ENCODE peak calls at places on chromosomes 3 and 15, in ten cellular contexts. S, R, Y, O, P, V, I, F, N and H are unnamed samples.

GRCh38 chr3:187520027-187520945 is 149.9 kb downstream of the SST start:
- DNase-seq in S (no peak), R (no peak), Y (peak), O (peak), P (no peak), V (peak), I (peak), F (no peak), N (no peak), H (no peak)

GRCh38 chr15:31128919-31129768 is 27.6 kb upstream of the TRPM1 start:
- DNase-seq in S (peak), R (peak), Y (peak), O (peak), P (peak), V (peak), I (peak), F (peak), N (peak), H (peak)

GRCh38 chr15:81331600-81331999 is 7.7 kb upstream of the STARD5 start:
- DNase-seq in S (no peak), R (no peak), Y (no peak), O (no peak), P (no peak), V (no peak), I (no peak), F (no peak), N (no peak), H (no peak)

GRCh38 chr3:149900322-149900721 is 70.4 kb downstream of the PFN2 start:
- DNase-seq in S (no peak), R (no peak), Y (no peak), O (no peak), P (no peak), V (no peak), I (no peak), F (no peak), N (no peak), H (no peak)

GRCh38 chr15:63287109-63287508 is 9.7 kb downstream of the APH1B start:
- DNase-seq in S (peak), R (peak), Y (no peak), O (no peak), P (no peak), V (peak), I (peak), F (peak), N (no peak), H (no peak)

GRCh38 chr15:91067026-91067425 is 33.0 kb upstream of the SV2B start:
- DNase-seq in S (peak), R (peak), Y (no peak), O (no peak), P (no peak), V (no peak), I (peak), F (peak), N (no peak), H (no peak)

GRCh38 chr3:40116478-40117162 is 192.9 kb upstream of the EIF1B start:
- DNase-seq in S (peak), R (peak), Y (no peak), O (no peak), P (no peak), V (peak), I (peak), F (peak), N (no peak), H (peak)

GRCh38 chr3:45832691-45833090 is 9.2 kb downstream of the LZTFL1 start:
- DNase-seq in S (peak), R (peak), Y (no peak), O (no peak), P (no peak), V (peak), I (peak), F (peak), N (no peak), H (no peak)

GRCh38 chr3:87771338-87772059 is 287.3 kb downstream of the CGGBP1 start:
- DNase-seq in S (peak), R (peak), Y (peak), O (peak), P (peak), V (peak), I (peak), F (peak), N (peak), H (no peak)

GRCh38 chr3:64815195-64815627 is 127.4 kb upstream of the ADAMTS9 start:
- DNase-seq in S (peak), R (peak), Y (no peak), O (no peak), P (no peak), V (peak), I (peak), F (peak), N (no peak), H (no peak)

GRCh38 chr15:89021224-89021623 is 67.0 kb upstream of the ABHD2 start:
- DNase-seq in S (peak), R (no peak), Y (no peak), O (no peak), P (no peak), V (peak), I (no peak), F (no peak), N (no peak), H (no peak)

GRCh38 chr3:86958534-86958933 is 32.4 kb downstream of the VGLL3 start:
- DNase-seq in S (peak), R (peak), Y (no peak), O (no peak), P (no peak), V (peak), I (peak), F (peak), N (no peak), H (peak)

GRCh38 chr15:71753346-71753745 is 57.0 kb upstream of the NR2E3 start:
- DNase-seq in S (peak), R (peak), Y (no peak), O (no peak), P (no peak), V (peak), I (peak), F (peak), N (no peak), H (peak)

GRCh38 chr3:51024765-51025681 is 350.3 kb downstream of the DOCK3 start:
- DNase-seq in S (no peak), R (no peak), Y (peak), O (peak), P (peak), V (no peak), I (no peak), F (no peak), N (peak), H (no peak)

GRCh38 chr3:46848271-46849097 is 14.8 kb downstream of the MYL3 start:
- DNase-seq in S (peak), R (peak), Y (no peak), O (peak), P (peak), V (peak), I (peak), F (peak), N (no peak), H (peak)

GRCh38 chr15:62920569-62921502 is 121.7 kb upstream of the TPM1 start:
- DNase-seq in S (peak), R (peak), Y (no peak), O (no peak), P (no peak), V (peak), I (peak), F (peak), N (no peak), H (peak)

GRCh38 chr15:45198337-45199135 is 10.8 kb upstream of the SHF start:
- DNase-seq in S (peak), R (peak), Y (peak), O (peak), P (peak), V (peak), I (peak), F (peak), N (peak), H (peak)

GRCh38 chr15:45197512-45197911 is 9.7 kb upstream of the SHF start:
- DNase-seq in S (no peak), R (no peak), Y (no peak), O (no peak), P (no peak), V (no peak), I (no peak), F (no peak), N (no peak), H (no peak)

GRCh38 chr15:45200001-45200798 is 12.4 kb upstream of the SHF start:
- DNase-seq in S (peak), R (peak), Y (peak), O (peak), P (peak), V (peak), I (peak), F (peak), N (peak), H (peak)

GRCh38 chr15:45200799-45201556 is 13.2 kb upstream of the SHF start:
- DNase-seq in S (peak), R (peak), Y (peak), O (peak), P (peak), V (peak), I (peak), F (peak), N (peak), H (peak)

GRCh38 chr15:45199136-45199810 is 11.5 kb upstream of the SHF start:
- DNase-seq in S (peak), R (no peak), Y (no peak), O (no peak), P (peak), V (no peak), I (no peak), F (no peak), N (no peak), H (no peak)
- H3K4me3 ChIP-seq in S (peak), R (peak), Y (peak), O (peak), P (peak), V (peak), I (peak), F (peak), N (peak), H (peak)

GRCh38 chr3:2653706-2654105 is 456.5 kb downstream of the IL5RA start:
- DNase-seq in S (no peak), R (no peak), Y (no peak), O (no peak), P (no peak), V (no peak), I (no peak), F (peak), N (no peak), H (no peak)
- H3K4me3 ChIP-seq in S (no peak), R (no peak), Y (no peak), O (no peak), P (no peak), V (no peak), I (no peak), F (no peak), N (no peak), H (no peak)

GRCh38 chr3:189227249-189227648 is 55.5 kb downstream of the TPRG1 start:
- DNase-seq in S (no peak), R (no peak), Y (no peak), O (no peak), P (no peak), V (no peak), I (no peak), F (no peak), N (no peak), H (no peak)
- H3K4me3 ChIP-seq in S (no peak), R (no peak), Y (no peak), O (no peak), P (no peak), V (no peak), I (no peak), F (no peak), N (no peak), H (no peak)

GRCh38 chr3:8769088-8769822 is at the start of gene OXTR:
- DNase-seq in S (peak), R (peak), Y (peak), O (peak), P (peak), V (peak), I (peak), F (peak), N (peak), H (peak)
- H3K4me3 ChIP-seq in S (peak), R (peak), Y (no peak), O (peak), P (peak), V (peak), I (peak), F (peak), N (no peak), H (peak)

GRCh38 chr3:125602752-125603649 is 7.7 kb upstream of the OSBPL11 start:
- DNase-seq in S (peak), R (peak), Y (no peak), O (no peak), P (no peak), V (peak), I (peak), F (peak), N (no peak), H (peak)
- H3K4me3 ChIP-seq in S (no peak), R (no peak), Y (no peak), O (no peak), P (no peak), V (no peak), I (no peak), F (no peak), N (no peak), H (peak)

GRCh38 chr3:188583476-188584161 is 429.7 kb downstream of the LPP start:
- DNase-seq in S (peak), R (peak), Y (no peak), O (no peak), P (peak), V (no peak), I (peak), F (peak), N (no peak), H (peak)
- H3K4me3 ChIP-seq in S (no peak), R (no peak), Y (no peak), O (peak), P (no peak), V (no peak), I (no peak), F (no peak), N (no peak), H (no peak)

DNA sequence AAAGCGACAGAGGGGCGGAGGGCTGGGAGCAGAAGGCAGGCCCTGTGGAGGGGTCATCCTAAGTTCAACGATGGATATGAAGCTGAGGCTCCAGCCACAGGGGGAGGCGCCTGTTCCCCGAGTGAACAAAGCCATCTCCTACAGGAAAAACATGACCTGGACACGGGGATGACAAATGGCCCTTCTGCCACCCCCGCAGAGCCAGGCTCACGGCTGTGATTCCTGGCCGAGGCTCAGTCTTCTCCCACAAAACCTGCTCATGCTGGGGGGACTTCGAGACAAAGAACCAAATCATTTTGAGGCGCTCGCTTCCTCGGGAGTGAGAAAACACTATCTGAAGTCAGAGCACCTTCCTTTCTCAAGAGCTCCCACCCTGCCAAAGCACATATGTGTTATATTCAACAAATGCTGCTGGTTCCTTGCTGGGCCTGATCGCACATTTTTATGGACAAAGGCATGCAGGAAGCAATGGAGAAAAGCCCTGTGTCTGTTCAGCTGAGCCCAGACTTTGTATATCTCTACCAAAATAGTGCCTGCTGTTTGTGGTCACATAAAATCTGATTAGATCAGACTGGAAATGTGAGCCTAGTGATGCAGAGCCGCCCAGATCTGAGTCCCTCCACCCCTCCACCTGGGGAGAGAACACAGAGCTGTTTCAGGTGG is 5.6 kb downstream of the RBP1 start:
- DNase-seq in S (no peak), R (peak), Y (peak), O (no peak), P (no peak), V (peak), I (peak), F (peak), N (no peak), H (peak)
- H3K4me3 ChIP-seq in S (no peak), R (no peak), Y (no peak), O (no peak), P (no peak), V (no peak), I (no peak), F (no peak), N (no peak), H (no peak)